ENCODE peak calls at places on chromosomes 6 and 20, in four cellular contexts. One of them, this sample, is unnamed. For H3K9me3, the result is how much of the 10 kb centered on the place peaks cover.

GRCh38 chr6:90249044-90249443 is 47.6 kb downstream of the BACH2 start:
- DNase-seq in H9: no peak
- DNase-seq in ascending aorta: no peak
- DNase-seq in left lung: no peak
- DNase-seq in this sample: no peak

GRCh38 chr6:3759656-3760245 is 8.2 kb upstream of the PXDC1 start:
- DNase-seq in H9: no peak
- DNase-seq in ascending aorta: no peak
- DNase-seq in left lung: no peak
- DNase-seq in this sample: no peak

GRCh38 chr6:15023448-15023847 is 222.4 kb upstream of the JARID2 start:
- DNase-seq in left lung: no peak
- DNase-seq in H9: no peak
- DNase-seq in ascending aorta: no peak
- DNase-seq in this sample: no peak

GRCh38 chr6:73521351-73522254 is 771 bp upstream of the EEF1A1 start:
- DNase-seq in ascending aorta: no peak
- DNase-seq in H9: no peak
- DNase-seq in left lung: peak
- DNase-seq in this sample: no peak

GRCh38 chr6:87436435-87436834 is 28.7 kb downstream of the CFAP206 start:
- DNase-seq in left lung: peak
- DNase-seq in H9: peak
- DNase-seq in ascending aorta: no peak
- DNase-seq in this sample: no peak

GRCh38 chr6:67431076-67431475 is 1204.0 kb upstream of the ADGRB3 start:
- DNase-seq in left lung: no peak
- DNase-seq in H9: no peak
- DNase-seq in ascending aorta: no peak
- DNase-seq in this sample: no peak

GRCh38 chr6:26501482-26501986 is 1.4 kb downstream of the BTN1A1 start:
- DNase-seq in left lung: peak
- DNase-seq in H9: peak
- DNase-seq in ascending aorta: no peak
- DNase-seq in this sample: no peak

GRCh38 chr6:53112871-53113270 is 35.8 kb downstream of the GCM1 start:
- DNase-seq in ascending aorta: no peak
- DNase-seq in left lung: no peak
- DNase-seq in H9: no peak
- DNase-seq in this sample: no peak

GRCh38 chr6:46989384-46989783 is 52.7 kb downstream of the ADGRF1 start:
- DNase-seq in ascending aorta: no peak
- DNase-seq in H9: no peak
- DNase-seq in left lung: no peak
- DNase-seq in this sample: no peak

GRCh38 chr20:51043811-51044210 is 20.9 kb upstream of the KCNG1 start:
- DNase-seq in ascending aorta: no peak
- DNase-seq in H9: no peak
- DNase-seq in left lung: no peak
- DNase-seq in this sample: no peak

GRCh38 chr6:161668665-161669064 is 394.8 kb upstream of the AGPAT4 start:
- DNase-seq in ascending aorta: no peak
- DNase-seq in H9: no peak
- DNase-seq in left lung: no peak
- DNase-seq in this sample: no peak

GRCh38 chr6:89145461-89145961 is 344 bp upstream of the PM20D2 start:
- DNase-seq in ascending aorta: no peak
- DNase-seq in H9: no peak
- DNase-seq in left lung: no peak
- DNase-seq in this sample: no peak

GRCh38 chr6:152271681-152272464 is 365.3 kb downstream of the SYNE1 start:
- DNase-seq in H9: no peak
- DNase-seq in left lung: no peak
- DNase-seq in ascending aorta: no peak
- DNase-seq in this sample: no peak

GRCh38 chr6:9204171-9204570 is 768.8 kb upstream of the SLC35B3 start:
- DNase-seq in ascending aorta: no peak
- DNase-seq in left lung: no peak
- DNase-seq in H9: no peak
- DNase-seq in this sample: no peak

GRCh38 chr20:50038574-50038991 is 55.8 kb downstream of the SNAI1 start:
- DNase-seq in H9: peak
- DNase-seq in left lung: no peak
- DNase-seq in ascending aorta: no peak
- DNase-seq in this sample: no peak

GRCh38 chr6:153334121-153334520 is 203.0 kb upstream of the RGS17 start:
- DNase-seq in ascending aorta: no peak
- DNase-seq in H9: no peak
- DNase-seq in left lung: no peak
- DNase-seq in this sample: no peak

GRCh38 chr6:161413361-161413771 is 139.5 kb upstream of the AGPAT4 start:
- DNase-seq in ascending aorta: no peak
- DNase-seq in H9: no peak
- DNase-seq in left lung: no peak
- DNase-seq in this sample: no peak

GRCh38 chr20:35620818-35621559 is 5.4 kb downstream of the SPAG4 start:
- DNase-seq in H9: no peak
- DNase-seq in ascending aorta: no peak
- DNase-seq in left lung: no peak
- DNase-seq in this sample: no peak

GRCh38 chr6:117215353-117216090 is 49.8 kb upstream of the VGLL2 start:
- DNase-seq in ascending aorta: no peak
- DNase-seq in H9: no peak
- DNase-seq in left lung: no peak
- DNase-seq in this sample: no peak

GRCh38 chr20:36399969-36400545 is 93.9 kb downstream of the DLGAP4 start:
- DNase-seq in left lung: no peak
- DNase-seq in ascending aorta: no peak
- DNase-seq in H9: no peak
- DNase-seq in this sample: no peak

GRCh38 chr20:33278700-33279099 is 4.3 kb upstream of the BPIFB1 start:
- DNase-seq in H9: no peak
- DNase-seq in ascending aorta: no peak
- DNase-seq in left lung: no peak
- DNase-seq in this sample: no peak

GRCh38 chr6:43769526-43770416 is at the start of gene VEGFA:
- DNase-seq in left lung: peak
- DNase-seq in ascending aorta: peak
- DNase-seq in H9: peak
- DNase-seq in this sample: peak

GRCh38 chr20:12410783-12411182 is 493.1 kb downstream of the BTBD3 start:
- DNase-seq in ascending aorta: no peak
- DNase-seq in left lung: no peak
- DNase-seq in H9: no peak
- DNase-seq in this sample: no peak

GRCh38 chr20:31517373-31517772 is 3.1 kb downstream of the HM13 start:
- DNase-seq in left lung: peak
- DNase-seq in H9: peak
- DNase-seq in ascending aorta: no peak
- DNase-seq in this sample: no peak

GRCh38 chr6:120378582-120379220 is 955.6 kb downstream of the TBC1D32 start:
- DNase-seq in H9: no peak
- DNase-seq in left lung: no peak
- DNase-seq in ascending aorta: no peak
- DNase-seq in this sample: no peak

GRCh38 chr6:139514819-139515218 is 140.4 kb upstream of the CITED2 start:
- DNase-seq in left lung: no peak
- DNase-seq in H9: no peak
- DNase-seq in ascending aorta: no peak
- DNase-seq in this sample: no peak

GRCh38 chr20:8172191-8172590 is 40.1 kb downstream of the PLCB1 start:
- DNase-seq in left lung: no peak
- DNase-seq in H9: no peak
- DNase-seq in ascending aorta: no peak
- DNase-seq in this sample: no peak

GRCh38 chr20:38840053-38840893 is 34.8 kb downstream of the PPP1R16B start:
- DNase-seq in H9: no peak
- DNase-seq in ascending aorta: no peak
- DNase-seq in left lung: no peak
- DNase-seq in this sample: no peak

GRCh38 chr20:57650756-57651483 is 30.7 kb upstream of the ZBP1 start:
- DNase-seq in H9: peak
- DNase-seq in left lung: peak
- DNase-seq in ascending aorta: no peak
- DNase-seq in this sample: peak

GRCh38 chr20:48697845-48698491 is 129.8 kb downstream of the PREX1 start:
- DNase-seq in H9: no peak
- DNase-seq in ascending aorta: peak
- DNase-seq in left lung: peak
- DNase-seq in this sample: no peak

GRCh38 chr6:109743739-109744138 is 52.6 kb downstream of the FIG4 start:
- DNase-seq in ascending aorta: no peak
- DNase-seq in left lung: no peak
- DNase-seq in H9: no peak
- DNase-seq in this sample: no peak

GRCh38 chr6:23073851-23074250 is 504.5 kb downstream of the HDGFL1 start:
- DNase-seq in left lung: no peak
- DNase-seq in H9: no peak
- DNase-seq in ascending aorta: no peak
- DNase-seq in this sample: no peak

GRCh38 chr6:143136647-143137046 is 76.0 kb downstream of the AIG1 start:
- DNase-seq in left lung: no peak
- DNase-seq in ascending aorta: no peak
- DNase-seq in H9: no peak
- DNase-seq in this sample: no peak

GRCh38 chr6:155765275-155766194 is 309.9 kb upstream of the NOX3 start:
- DNase-seq in ascending aorta: no peak
- DNase-seq in H9: no peak
- DNase-seq in left lung: no peak
- DNase-seq in this sample: no peak

GRCh38 chr6:112286010-112286409 is 31.6 kb upstream of the LAMA4 start:
- DNase-seq in left lung: no peak
- DNase-seq in H9: no peak
- DNase-seq in ascending aorta: no peak
- DNase-seq in this sample: no peak

GRCh38 chr6:92281571-92282076 is 1137.7 kb downstream of the EPHA7 start:
- DNase-seq in left lung: no peak
- DNase-seq in ascending aorta: no peak
- DNase-seq in H9: no peak
- DNase-seq in this sample: no peak

GRCh38 chr6:113903666-113904330 is 46.7 kb downstream of the MARCKS start:
- DNase-seq in ascending aorta: no peak
- DNase-seq in left lung: peak
- DNase-seq in H9: no peak
- DNase-seq in this sample: no peak

GRCh38 chr6:158321960-158322359 is 9.7 kb downstream of the TULP4 start:
- DNase-seq in left lung: no peak
- DNase-seq in ascending aorta: no peak
- DNase-seq in H9: no peak
- DNase-seq in this sample: no peak

DNA sequence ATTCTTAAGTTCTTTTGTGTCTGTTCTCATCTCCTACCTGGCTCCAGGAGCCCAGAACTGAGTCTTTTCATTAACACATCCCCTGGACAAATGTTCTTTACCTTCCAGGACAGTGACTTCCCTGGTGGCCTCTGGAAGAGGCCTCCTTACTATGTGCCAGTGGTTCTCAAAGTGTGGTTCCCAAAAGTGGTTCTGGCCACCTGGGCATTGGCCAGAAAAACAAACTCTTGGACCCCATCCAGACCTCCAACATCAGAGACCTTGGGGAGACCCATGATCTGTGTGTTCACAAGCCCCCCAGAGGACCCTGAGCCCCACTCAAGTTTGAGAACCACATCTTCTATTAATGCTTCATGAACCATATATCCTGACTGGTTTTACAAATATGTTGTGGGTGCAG is 7.2 kb upstream of the VSX1 start:
- DNase-seq in left lung: no peak
- DNase-seq in H9: no peak
- DNase-seq in ascending aorta: no peak
- DNase-seq in this sample: peak
- H3K9me3 ChIP-seq in left lung: under half
- H3K9me3 ChIP-seq in H9: under half
- H3K9me3 ChIP-seq in ascending aorta: under half
- H3K9me3 ChIP-seq in this sample: under half

GRCh38 chr6:31899882-31900722 is 1.8 kb downstream of the ZBTB12 start:
- DNase-seq in left lung: no peak
- DNase-seq in ascending aorta: no peak
- DNase-seq in H9: no peak
- DNase-seq in this sample: no peak
- H3K27ac ChIP-seq in left lung: no peak
- H3K27ac ChIP-seq in ascending aorta: no peak
- H3K27ac ChIP-seq in H9: no peak
- H3K27ac ChIP-seq in this sample: peak

DNA sequence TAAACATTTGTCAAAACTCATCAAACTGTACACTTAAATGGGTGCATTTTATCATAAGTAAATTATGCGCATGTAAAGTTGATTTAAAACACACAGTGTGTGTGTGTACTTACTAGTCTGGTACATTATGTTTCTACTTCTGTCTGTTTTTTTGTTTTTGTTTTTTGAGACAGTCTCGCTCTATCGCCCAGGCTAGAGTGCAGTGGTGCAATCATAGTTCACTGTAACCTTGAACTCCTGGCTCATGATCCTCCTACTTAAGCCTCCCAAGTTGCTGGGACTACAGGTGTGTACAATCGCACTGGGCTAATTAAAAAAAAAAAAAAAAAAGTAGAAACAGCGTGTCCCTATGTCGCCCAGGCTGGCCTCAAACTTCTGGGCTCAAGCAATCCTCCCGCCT is 23.0 kb upstream of the FKBP5 start:
- DNase-seq in ascending aorta: no peak
- DNase-seq in left lung: no peak
- DNase-seq in H9: no peak
- DNase-seq in this sample: no peak
- TF ChIP-seq CTCF in ascending aorta: no peak
- TF ChIP-seq CTCF in left lung: no peak
- TF ChIP-seq CTCF in H9: no peak
- TF ChIP-seq CTCF in this sample: no peak

DNA sequence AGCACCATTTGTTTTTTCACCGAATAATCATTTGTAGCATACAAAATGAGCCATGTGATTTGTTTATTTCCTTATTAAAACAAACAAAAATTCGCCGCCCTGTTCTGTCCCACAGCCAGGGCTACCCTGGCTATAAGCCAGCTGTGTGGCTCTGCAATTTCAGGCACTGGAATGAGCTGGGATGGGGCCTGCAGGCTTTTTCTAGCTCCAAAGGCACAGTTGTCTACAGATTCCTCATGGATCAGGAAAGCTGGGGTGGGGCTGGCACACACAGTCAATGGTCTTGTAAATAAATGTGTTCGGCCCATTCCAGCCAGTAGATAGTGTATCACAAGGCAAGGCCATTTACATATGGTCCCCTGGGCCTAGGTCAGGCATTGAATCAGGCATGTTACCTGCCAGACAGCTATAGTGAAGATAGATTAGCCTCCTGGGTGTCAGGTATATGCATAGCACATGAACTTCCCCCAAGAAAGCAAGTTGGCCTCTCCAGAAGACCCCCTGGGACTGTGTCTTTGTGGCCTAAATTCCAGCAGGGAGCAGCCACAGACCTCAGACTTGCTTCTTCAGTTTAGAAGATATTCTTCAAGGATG is 608.9 kb downstream of the MAFB start:
- DNase-seq in H9: no peak
- DNase-seq in left lung: no peak
- DNase-seq in ascending aorta: no peak
- DNase-seq in this sample: no peak
- H3K9me3 ChIP-seq in H9: under half
- H3K9me3 ChIP-seq in left lung: under half
- H3K9me3 ChIP-seq in ascending aorta: under half
- H3K9me3 ChIP-seq in this sample: under half

GRCh38 chr6:134190883-134191282 is 127.0 kb downstream of the SGK1 start:
- DNase-seq in left lung: no peak
- DNase-seq in H9: no peak
- DNase-seq in ascending aorta: no peak
- DNase-seq in this sample: no peak
- H3K27ac ChIP-seq in left lung: no peak
- H3K27ac ChIP-seq in H9: no peak
- H3K27ac ChIP-seq in ascending aorta: no peak
- H3K27ac ChIP-seq in this sample: no peak

This sample was measured in vagina.